ENCODE peak calls at places on chromosomes 16 and 17, in seven cellular contexts. T is coronary artery, W is fibroblast of the aortic adventitia, E is fibroblast of villous mesenchyme, V is foreskin fibroblast, S is colonic mucosa, M is stomach. P is an unnamed sample.

GRCh38 chr16:78205506-78205905 is 106.1 kb downstream of the WWOX start:
- DNase-seq in T (no peak), W (no peak), E (no peak), V (no peak), S (no peak), M (no peak), P (no peak)

GRCh38 chr16:35492225-35492624 is 2032.8 kb downstream of the TP53TG3F start:
- DNase-seq in T (no peak), W (no peak), E (no peak), V (no peak), S (no peak), M (no peak), P (no peak)

GRCh38 chr17:76582660-76583059 is 3.0 kb downstream of the ST6GALNAC2 start:
- DNase-seq in T (no peak), W (no peak), E (no peak), V (no peak), S (no peak), M (no peak), P (no peak)

GRCh38 chr16:57887711-57888110 is 83.2 kb downstream of the CNGB1 start:
- DNase-seq in T (no peak), W (no peak), E (no peak), V (no peak), S (no peak), M (no peak), P (no peak)

GRCh38 chr17:32158870-32159585 is 16.7 kb downstream of the RHOT1 start:
- DNase-seq in T (no peak), W (no peak), E (no peak), V (no peak), S (no peak), M (no peak), P (no peak)

GRCh38 chr16:48609453-48610023 is 442 bp downstream of the N4BP1 start:
- DNase-seq in T (no peak), W (peak), E (peak), V (peak), S (peak), M (peak), P (peak)

GRCh38 chr16:74673876-74674275 is 7.2 kb upstream of the RFWD3 start:
- DNase-seq in T (no peak), W (no peak), E (no peak), V (no peak), S (no peak), M (no peak), P (no peak)

GRCh38 chr17:42136654-42137051 is 14.0 kb downstream of the HSPB9 start:
- DNase-seq in T (no peak), W (no peak), E (no peak), V (no peak), S (no peak), M (no peak), P (no peak)

GRCh38 chr17:17816831-17817551 is 19.8 kb downstream of the SREBF1 start:
- DNase-seq in T (no peak), W (no peak), E (no peak), V (no peak), S (no peak), M (no peak), P (no peak)

GRCh38 chr17:9750488-9750887 is 40.9 kb downstream of the DHRS7C start:
- DNase-seq in T (no peak), W (no peak), E (no peak), V (no peak), S (no peak), M (no peak), P (no peak)

GRCh38 chr17:5203908-5204294 is 12.2 kb upstream of the ZNF594 start:
- DNase-seq in T (no peak), W (peak), E (peak), V (peak), S (no peak), M (no peak), P (no peak)

GRCh38 chr16:21104124-21104860 is 46.4 kb downstream of the DNAH3 start:
- DNase-seq in T (no peak), W (peak), E (peak), V (peak), S (no peak), M (no peak), P (no peak)

GRCh38 chr17:72336026-72336803 is 215.4 kb downstream of the SOX9 start:
- DNase-seq in T (no peak), W (no peak), E (no peak), V (no peak), S (no peak), M (no peak), P (no peak)

GRCh38 chr16:41439-42068 is 11.9 kb downstream of the POLR3K start:
- DNase-seq in T (no peak), W (no peak), E (no peak), V (no peak), S (no peak), M (no peak), P (no peak)

GRCh38 chr16:3739636-3740035 is 22.3 kb upstream of the TRAP1 start:
- DNase-seq in T (no peak), W (no peak), E (no peak), V (no peak), S (no peak), M (no peak), P (no peak)

GRCh38 chr17:61251939-61252865 is 147.4 kb upstream of the TBX2 start:
- DNase-seq in T (peak), W (peak), E (peak), V (peak), S (peak), M (peak), P (no peak)

GRCh38 chr17:40550608-40551007 is 14.7 kb downstream of the CCR7 start:
- DNase-seq in T (peak), W (peak), E (peak), V (peak), S (peak), M (peak), P (no peak)

GRCh38 chr17:78890111-78890897 is 12.7 kb downstream of the CEP295NL start:
- DNase-seq in T (no peak), W (no peak), E (peak), V (no peak), S (peak), M (peak), P (no peak)

GRCh38 chr16:19348578-19349315 is 63.2 kb downstream of the CLEC19A start:
- DNase-seq in T (no peak), W (no peak), E (no peak), V (no peak), S (no peak), M (peak), P (no peak)

GRCh38 chr16:57738844-57739243 is 3.3 kb downstream of the KATNB1 start:
- DNase-seq in T (no peak), W (no peak), E (no peak), V (no peak), S (no peak), M (no peak), P (no peak)

GRCh38 chr17:1933875-1934715 is 91.0 kb downstream of the RTN4RL1 start:
- DNase-seq in T (no peak), W (no peak), E (no peak), V (no peak), S (no peak), M (no peak), P (no peak)

GRCh38 chr17:72539981-72540897 is 419.4 kb downstream of the SOX9 start:
- DNase-seq in T (peak), W (peak), E (peak), V (peak), S (peak), M (peak), P (no peak)

GRCh38 chr17:65711671-65712276 is 150.3 kb upstream of the AXIN2 start:
- DNase-seq in T (no peak), W (no peak), E (no peak), V (no peak), S (no peak), M (no peak), P (no peak)

GRCh38 chr17:5122586-5123342 is 6.9 kb downstream of the USP6 start:
- DNase-seq in T (peak), W (no peak), E (no peak), V (peak), S (no peak), M (peak), P (no peak)

GRCh38 chr17:231191-231965 is 49.9 kb upstream of the DOC2B start:
- DNase-seq in T (no peak), W (no peak), E (no peak), V (no peak), S (peak), M (no peak), P (no peak)

GRCh38 chr17:36907407-36907806 is 29.9 kb upstream of the LHX1 start:
- DNase-seq in T (no peak), W (no peak), E (no peak), V (no peak), S (no peak), M (no peak), P (no peak)

GRCh38 chr17:63189082-63189481 is 223.0 kb downstream of the TANC2 start:
- DNase-seq in T (no peak), W (peak), E (peak), V (peak), S (no peak), M (no peak), P (no peak)

GRCh38 chr17:68424861-68425260 is 32.4 kb downstream of the WIPI1 start:
- DNase-seq in T (no peak), W (no peak), E (no peak), V (no peak), S (peak), M (no peak), P (no peak)

GRCh38 chr16:70529051-70529777 is 5.6 kb downstream of the SF3B3 start:
- DNase-seq in T (no peak), W (peak), E (peak), V (peak), S (no peak), M (no peak), P (no peak)
- TF ChIP-seq CTCF in T (no peak), W (peak), E (peak), V (peak), S (peak), M (no peak), P (peak)

GRCh38 chr17:73638556-73638955 is 5.7 kb downstream of the SDK2 start:
- DNase-seq in T (no peak), W (no peak), E (no peak), V (no peak), S (no peak), M (peak), P (no peak)
- H3K4me3 ChIP-seq in T (no peak), W (no peak), E (no peak), V (no peak), S (no peak), M (no peak), P (no peak)

GRCh38 chr16:9555051-9555450 is 463.6 kb downstream of the HAPSTR1 start:
- DNase-seq in T (no peak), W (no peak), E (no peak), V (no peak), S (no peak), M (no peak), P (no peak)
- TF ChIP-seq CTCF in T (no peak), W (no peak), E (no peak), V (no peak), S (no peak), M (no peak), P (no peak)

GRCh38 chr17:6712058-6712853 is 913 bp downstream of the SLC13A5 start:
- DNase-seq in T (no peak), W (peak), E (no peak), V (peak), S (no peak), M (no peak), P (no peak)

GRCh38 chr17:6711681-6712057 is 1.5 kb downstream of the SLC13A5 start:
- DNase-seq in T (no peak), W (no peak), E (no peak), V (no peak), S (no peak), M (no peak), P (no peak)

GRCh38 chr17:6713130-6713917 is at the start of gene SLC13A5:
- DNase-seq in T (no peak), W (peak), E (peak), V (peak), S (no peak), M (no peak), P (no peak)

GRCh38 chr17:6713918-6714271 is 726 bp upstream of the SLC13A5 start:
- DNase-seq in T (no peak), W (no peak), E (no peak), V (no peak), S (no peak), M (no peak), P (no peak)

DNA sequence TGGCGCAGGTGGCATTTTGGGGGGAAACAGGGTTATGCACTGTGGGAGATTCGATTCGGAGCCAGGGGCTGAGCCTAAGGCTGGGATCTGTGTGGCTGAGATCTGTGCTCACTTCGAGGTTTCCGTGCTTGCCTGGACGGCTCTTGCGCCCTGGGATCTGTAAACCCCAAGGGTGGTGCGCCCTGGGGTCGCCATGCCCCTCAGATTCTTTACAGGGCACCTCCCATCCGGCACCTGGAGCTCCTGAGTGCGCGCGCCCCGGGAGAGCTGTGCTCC is 377 bp downstream of the SLC13A5 start:
- DNase-seq in T (no peak), W (no peak), E (no peak), V (no peak), S (no peak), M (no peak), P (no peak)
- H3K4me3 ChIP-seq in T (peak), W (no peak), E (no peak), V (no peak), S (no peak), M (peak), P (no peak)

GRCh38 chr17:59730268-59730834 is 22.9 kb downstream of the VMP1 start:
- DNase-seq in T (no peak), W (no peak), E (no peak), V (no peak), S (no peak), M (no peak), P (no peak)
- TF ChIP-seq CTCF in T (no peak), W (no peak), E (no peak), V (no peak), S (no peak), M (no peak), P (no peak)

GRCh38 chr16:24730914-24731313 is 1.5 kb downstream of the TNRC6A start:
- DNase-seq in T (no peak), W (no peak), E (no peak), V (no peak), S (no peak), M (no peak), P (no peak)

GRCh38 chr16:24729243-24729966 is at the start of gene TNRC6A:
- DNase-seq in T (peak), W (peak), E (peak), V (peak), S (peak), M (peak), P (no peak)

GRCh38 chr16:24734382-24734781 is 4.9 kb downstream of the TNRC6A start:
- DNase-seq in T (no peak), W (peak), E (peak), V (peak), S (no peak), M (no peak), P (no peak)

GRCh38 chr16:24729967-24730815 is 740 bp downstream of the TNRC6A start:
- DNase-seq in T (no peak), W (no peak), E (peak), V (peak), S (peak), M (peak), P (no peak)

DNA sequence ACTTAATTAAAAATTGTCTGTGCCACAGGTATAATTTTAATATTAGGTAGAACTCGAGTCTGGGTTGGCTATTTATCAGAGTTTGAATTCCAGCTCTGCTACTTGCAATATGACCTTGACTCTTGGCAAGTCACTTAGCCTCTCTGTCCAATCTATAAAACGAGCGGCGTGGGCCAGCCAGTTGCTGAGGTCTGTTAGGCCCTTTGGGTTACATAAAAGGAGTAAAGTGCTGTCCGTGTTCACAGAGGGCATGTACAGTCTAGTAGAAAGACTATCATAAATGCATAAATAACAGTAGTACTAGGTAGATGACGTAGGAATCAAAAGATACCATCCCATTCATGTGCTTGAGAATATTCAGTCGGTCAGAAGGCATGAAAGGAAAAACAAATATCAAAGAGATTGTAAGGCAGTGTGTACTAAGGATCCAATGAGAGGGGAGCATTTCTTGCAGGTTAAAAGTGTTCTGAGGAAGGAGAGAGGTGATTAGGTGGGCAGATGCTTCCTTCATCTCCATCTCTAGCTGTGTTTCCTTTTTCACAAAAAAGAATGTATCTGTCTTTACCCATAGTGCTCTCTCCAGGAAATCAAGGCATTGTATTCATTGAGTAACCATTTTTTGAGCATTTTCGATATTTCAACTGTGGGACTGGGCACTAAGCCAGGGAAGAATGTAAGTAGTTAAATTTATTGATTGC is 2.4 kb downstream of the TNRC6A start:
- DNase-seq in T (no peak), W (peak), E (no peak), V (no peak), S (no peak), M (peak), P (no peak)
- H3K4me3 ChIP-seq in T (peak), W (peak), E (peak), V (peak), S (no peak), M (no peak), P (peak)

GRCh38 chr17:51372345-51373004 is 112.1 kb downstream of the UTP18 start:
- DNase-seq in T (no peak), W (peak), E (peak), V (peak), S (peak), M (no peak), P (peak)

GRCh38 chr17:51373489-51374194 is 113.3 kb downstream of the UTP18 start:
- DNase-seq in T (no peak), W (no peak), E (no peak), V (no peak), S (no peak), M (no peak), P (no peak)

GRCh38 chr17:51374220-51374619 is 113.9 kb downstream of the UTP18 start:
- DNase-seq in T (no peak), W (no peak), E (no peak), V (no peak), S (no peak), M (no peak), P (no peak)

GRCh38 chr17:51366866-51367265 is 106.5 kb downstream of the UTP18 start:
- DNase-seq in T (no peak), W (no peak), E (no peak), V (no peak), S (no peak), M (no peak), P (no peak)

DNA sequence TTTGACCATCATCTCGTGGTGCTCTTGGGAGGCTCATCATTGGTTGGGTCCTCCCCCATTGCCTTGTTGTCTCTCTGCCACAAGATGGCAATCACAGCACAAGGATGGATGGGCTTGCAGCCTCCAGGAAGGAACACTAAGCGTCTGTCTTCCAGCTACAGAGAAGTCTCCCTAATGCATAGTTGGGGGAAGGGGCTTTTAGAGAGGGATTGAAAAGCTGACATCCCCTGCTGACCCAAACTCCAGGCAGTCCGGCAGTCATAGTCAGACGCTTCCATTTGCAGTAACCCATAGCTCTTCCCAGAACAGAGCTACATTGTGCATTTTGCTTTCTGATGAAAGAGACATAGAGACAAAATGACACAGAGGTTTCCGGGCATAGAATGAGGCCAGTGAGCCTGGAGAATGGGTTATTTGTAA is 111.4 kb downstream of the UTP18 start:
- DNase-seq in T (no peak), W (peak), E (peak), V (peak), S (peak), M (no peak), P (peak)
- TF ChIP-seq CTCF in T (no peak), W (peak), E (peak), V (peak), S (peak), M (peak), P (peak)

GRCh38 chr16:89925596-89926079 is 2.5 kb downstream of the TUBB3 start:
- DNase-seq in T (no peak), W (no peak), E (no peak), V (peak), S (no peak), M (no peak), P (no peak)
- H3K4me3 ChIP-seq in T (peak), W (peak), E (peak), V (peak), S (peak), M (peak), P (peak)

GRCh38 chr16:23182675-23183485 is at the start of gene SCNN1G:
- DNase-seq in T (no peak), W (no peak), E (no peak), V (peak), S (peak), M (peak), P (no peak)
- TF ChIP-seq CTCF in T (peak), W (no peak), E (no peak), V (no peak), S (peak), M (no peak), P (no peak)

DNA sequence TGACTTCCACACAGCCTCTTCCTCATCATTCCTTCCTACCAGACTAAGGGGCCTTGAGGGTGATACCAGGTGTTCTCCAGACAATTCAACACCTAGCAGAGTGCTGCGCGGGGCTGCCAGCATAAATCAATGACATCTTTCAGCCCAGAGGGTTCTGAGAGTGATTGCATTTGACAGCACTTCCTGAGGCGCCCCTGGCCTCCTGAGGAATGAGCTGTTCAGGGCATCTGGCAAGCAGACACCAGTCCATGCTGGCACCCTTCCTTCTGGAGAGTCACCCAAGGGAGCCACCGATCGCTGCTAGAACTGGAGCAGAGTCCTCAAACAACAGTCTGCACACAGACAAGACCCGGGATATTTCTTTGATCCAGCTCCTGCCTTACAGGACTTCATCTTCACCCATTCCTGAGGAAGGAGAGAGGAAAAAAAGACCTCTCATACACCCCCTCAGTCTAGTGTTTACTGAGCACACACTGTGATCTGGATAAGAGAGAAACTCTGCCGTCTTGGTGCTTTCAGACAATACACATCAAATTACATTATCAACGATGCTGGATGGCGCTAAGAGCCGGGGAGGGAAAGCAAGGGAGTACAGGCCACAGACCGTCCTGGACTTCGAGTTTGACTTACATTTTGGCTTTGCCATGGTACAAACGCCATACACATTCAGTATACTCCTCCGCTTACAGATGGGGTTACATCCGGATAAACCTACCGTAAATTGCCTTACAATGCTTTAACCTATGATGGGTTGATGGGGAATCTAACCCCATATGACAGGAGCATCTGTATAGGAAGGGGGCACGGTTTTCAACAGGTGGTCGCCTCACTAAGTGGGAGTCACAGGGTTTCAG is 23.1 kb downstream of the NPTX1 start:
- DNase-seq in T (no peak), W (no peak), E (no peak), V (peak), S (no peak), M (no peak), P (no peak)
- H3K4me3 ChIP-seq in T (peak), W (peak), E (no peak), V (no peak), S (no peak), M (no peak), P (peak)

P was measured in LNCaP clone FGC.